ENCODE peak calls at places on chromosomes 13 and 19, in six cellular contexts. Z is testis; O is naive thymus-derived CD4-positive, alpha-beta T cell; W is HFF-Myc; F is cardiac fibroblast; K is dorsolateral prefrontal cortex. D is an unnamed sample.

GRCh38 chr13:31433756-31434155 is 234.0 kb downstream of the B3GLCT start:
- DNase-seq in Z (no peak), O (no peak), W (no peak), F (no peak), K (no peak), D (no peak)

GRCh38 chr19:49684251-49684982 is 5.0 kb upstream of the ADM5 start:
- DNase-seq in Z (no peak), O (no peak), W (no peak), F (no peak), K (no peak), D (no peak)

GRCh38 chr13:113879506-113880360 is 15.9 kb upstream of the GAS6 start:
- DNase-seq in Z (no peak), O (no peak), W (no peak), F (no peak), K (no peak), D (no peak)

GRCh38 chr19:15332311-15332996 is at the start of gene BRD4:
- DNase-seq in Z (peak; percentile 81), O (peak; percentile 67), W (no peak), F (peak; percentile 53), K (peak; percentile 41), D (no peak)

GRCh38 chr13:27913116-27913515 is 6.7 kb upstream of the PDX1 start:
- DNase-seq in Z (no peak), O (no peak), W (no peak), F (no peak), K (no peak), D (no peak)

GRCh38 chr13:65913173-65913572 is 1317.0 kb downstream of the PCDH9 start:
- DNase-seq in Z (no peak), O (no peak), W (peak; percentile 33), F (peak; percentile 95), K (no peak), D (peak; percentile 61)

GRCh38 chr13:34155931-34156607 is 338.1 kb downstream of the RFC3 start:
- DNase-seq in Z (no peak), O (no peak), W (peak; percentile 36), F (peak; percentile 27), K (peak; percentile 10), D (peak; percentile 51)

GRCh38 chr13:44978328-44978727 is 10.9 kb downstream of the NUFIP1 start:
- DNase-seq in Z (no peak), O (no peak), W (no peak), F (no peak), K (no peak), D (no peak)

GRCh38 chr19:4971424-4971793 is 2.5 kb downstream of the KDM4B start:
- DNase-seq in Z (peak; percentile 40), O (no peak), W (no peak), F (peak; percentile 17), K (no peak), D (no peak)

GRCh38 chr13:49616688-49617065 is 11.6 kb upstream of the ARL11 start:
- DNase-seq in Z (no peak), O (no peak), W (no peak), F (no peak), K (no peak), D (no peak)

GRCh38 chr13:40442191-40442590 is 224.2 kb downstream of the FOXO1 start:
- DNase-seq in Z (no peak), O (no peak), W (no peak), F (no peak), K (no peak), D (no peak)

GRCh38 chr19:41641879-41642485 is 15.1 kb upstream of the CEACAM4 start:
- DNase-seq in Z (peak; percentile 86), O (peak; percentile 65), W (peak; percentile 31), F (peak; percentile 65), K (peak; percentile 78), D (no peak)

DNA sequence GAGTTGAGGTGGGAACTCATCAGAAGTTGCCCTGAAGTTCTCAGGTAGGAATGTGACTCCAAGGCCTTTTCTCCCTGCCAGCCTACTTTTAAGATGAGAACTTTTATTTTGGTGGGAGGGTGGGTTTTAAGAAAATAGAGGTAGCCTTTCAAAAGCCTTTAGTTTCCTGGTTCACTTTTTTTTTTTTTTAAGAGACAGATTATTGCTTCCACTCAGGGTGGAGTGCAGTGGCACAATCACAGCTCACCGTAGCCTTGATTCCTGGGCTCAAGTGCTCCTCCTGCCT is 3.0 kb downstream of the C19orf67 start:
- DNase-seq in Z (no peak), O (no peak), W (no peak), F (no peak), K (no peak), D (no peak)
- H3K4me3 ChIP-seq in Z (no peak overlapping the region), O (no peak overlapping the region), W (no peak overlapping the region), F (no peak overlapping the region), K (no peak overlapping the region), D (no peak overlapping the region)

DNA sequence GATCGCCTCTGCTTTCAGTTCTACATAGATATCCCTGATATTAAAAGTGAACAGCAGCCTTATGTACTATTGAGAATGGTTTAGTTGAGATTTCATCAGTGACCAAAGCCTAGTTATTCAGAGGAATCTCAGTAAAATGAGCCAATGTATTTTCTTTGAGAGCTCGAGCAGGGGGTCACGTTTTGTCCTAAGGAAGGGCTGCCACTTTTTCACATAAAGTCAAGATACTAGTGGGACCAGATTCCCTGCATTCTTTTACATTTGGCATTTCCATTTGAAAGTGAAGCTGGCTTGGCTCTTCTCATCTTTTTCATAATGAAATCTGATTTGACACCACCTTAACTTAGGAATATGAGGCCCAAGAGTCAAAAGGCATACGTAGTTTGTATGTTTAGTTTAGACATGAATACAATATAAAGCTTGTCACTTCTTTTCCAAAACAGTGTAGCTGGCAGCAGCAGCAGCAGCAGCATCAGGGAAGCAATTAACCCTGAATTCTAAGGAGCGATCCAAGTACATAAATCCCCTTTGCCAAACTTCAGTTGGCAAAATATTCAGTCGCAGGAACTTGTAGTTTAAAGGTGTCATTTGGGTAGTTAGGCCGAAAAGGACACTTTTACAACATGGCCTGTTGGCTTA is 1752.2 kb upstream of the PCDH20 start:
- DNase-seq in Z (no peak), O (no peak), W (no peak), F (no peak), K (no peak), D (no peak)
- H3K4me3 ChIP-seq in Z (no peak overlapping the region), O (no peak overlapping the region), W (no peak overlapping the region), F (no peak overlapping the region), K (no peak overlapping the region), D (no peak overlapping the region)

GRCh38 chr19:12098040-12098439 is 33.5 kb downstream of the ZNF844 start:
- DNase-seq in Z (no peak), O (no peak), W (no peak), F (no peak), K (no peak), D (no peak)

GRCh38 chr19:12092065-12092867 is 27.7 kb downstream of the ZNF844 start:
- DNase-seq in Z (peak; percentile 93), O (peak; percentile 17), W (peak; percentile 15), F (peak; percentile 89), K (peak; percentile 61), D (peak; percentile 47)

GRCh38 chr19:12095111-12095790 is 30.7 kb downstream of the ZNF844 start:
- DNase-seq in Z (no peak), O (no peak), W (no peak), F (peak; percentile 63), K (no peak), D (no peak)

GRCh38 chr19:12090807-12091206 is 26.3 kb downstream of the ZNF844 start:
- DNase-seq in Z (peak; percentile 77), O (peak; percentile 20), W (no peak), F (peak; percentile 75), K (peak; percentile 53), D (no peak)

GRCh38 chr19:12093777-12094176 is 29.2 kb downstream of the ZNF844 start:
- DNase-seq in Z (no peak), O (no peak), W (no peak), F (no peak), K (no peak), D (no peak)
- H3K4me3 ChIP-seq in Z (no peak overlapping the region), O (no peak overlapping the region), W (no peak overlapping the region), F (no peak overlapping the region), K (no peak overlapping the region), D (no peak overlapping the region)

GRCh38 chr13:24225062-24225461 is 64.5 kb downstream of the SPATA13 start:
- DNase-seq in Z (no peak), O (no peak), W (no peak), F (no peak), K (no peak), D (no peak)

GRCh38 chr13:24225930-24226329 is 65.4 kb downstream of the SPATA13 start:
- DNase-seq in Z (peak; percentile 45), O (no peak), W (no peak), F (no peak), K (no peak), D (no peak)

GRCh38 chr13:24222756-24223155 is 62.2 kb downstream of the SPATA13 start:
- DNase-seq in Z (no peak), O (no peak), W (no peak), F (no peak), K (no peak), D (no peak)

GRCh38 chr13:24223341-24224231 is 63.1 kb downstream of the SPATA13 start:
- DNase-seq in Z (no peak), O (no peak), W (no peak), F (no peak), K (no peak), D (no peak)

DNA sequence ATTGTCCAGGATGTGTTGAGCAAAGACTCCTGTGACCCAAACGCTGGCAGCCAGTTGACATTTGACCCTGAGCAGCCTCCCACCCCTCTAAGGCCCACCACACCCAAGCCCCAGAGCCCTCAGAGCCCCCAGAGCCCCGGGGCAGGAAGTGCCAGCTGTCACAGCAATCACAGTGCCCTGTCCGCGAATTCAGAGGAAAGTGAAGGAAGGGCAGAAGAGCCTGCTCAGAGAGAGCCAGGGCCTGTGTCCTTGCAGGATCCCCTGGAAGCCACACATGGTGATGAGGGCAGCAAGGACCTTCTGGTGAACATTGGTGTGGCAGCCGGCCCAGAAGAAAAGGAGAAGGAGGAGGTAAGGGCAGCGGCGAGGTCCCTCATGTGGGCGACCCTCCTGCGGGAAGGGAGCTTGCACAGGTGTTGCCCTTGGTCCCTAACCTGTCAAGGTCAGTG is 63.7 kb downstream of the SPATA13 start:
- DNase-seq in Z (no peak), O (no peak), W (no peak), F (no peak), K (no peak), D (no peak)
- H3K4me3 ChIP-seq in Z (no peak overlapping the region), O (peak overlapping the region; percentile 56), W (no peak overlapping the region), F (no peak overlapping the region), K (no peak overlapping the region), D (no peak overlapping the region)